ENCODE peak calls at places on chromosome 5, in seven cellular contexts. One of them, this sample, is unnamed.

GRCh38 chr5:139574641-139575312 is 13.6 kb downstream of the UBE2D2 start:
- DNase-seq in heart left ventricle: no peak
- DNase-seq in left ventricle myocardium inferior: no peak
- DNase-seq in kidney epithelial cell: no peak
- DNase-seq in fibroblast of pulmonary artery: peak; percentile 62
- DNase-seq in CD4-positive, alpha-beta memory T cell: peak; percentile 45
- DNase-seq in GM23248: peak; percentile 62
- DNase-seq in this sample: no peak

GRCh38 chr5:144582046-144582445 is 411.4 kb downstream of the KCTD16 start:
- DNase-seq in kidney epithelial cell: no peak
- DNase-seq in GM23248: no peak
- DNase-seq in heart left ventricle: no peak
- DNase-seq in fibroblast of pulmonary artery: no peak
- DNase-seq in CD4-positive, alpha-beta memory T cell: no peak
- DNase-seq in left ventricle myocardium inferior: no peak
- DNase-seq in this sample: no peak

GRCh38 chr5:150007050-150007449 is 6.5 kb downstream of the HMGXB3 start:
- DNase-seq in kidney epithelial cell: no peak
- DNase-seq in CD4-positive, alpha-beta memory T cell: no peak
- DNase-seq in GM23248: no peak
- DNase-seq in fibroblast of pulmonary artery: no peak
- DNase-seq in heart left ventricle: no peak
- DNase-seq in left ventricle myocardium inferior: no peak
- DNase-seq in this sample: no peak

GRCh38 chr5:124309241-124309977 is 437.0 kb downstream of the ZNF608 start:
- DNase-seq in heart left ventricle: peak; percentile 30
- DNase-seq in kidney epithelial cell: no peak
- DNase-seq in left ventricle myocardium inferior: no peak
- DNase-seq in fibroblast of pulmonary artery: no peak
- DNase-seq in GM23248: no peak
- DNase-seq in CD4-positive, alpha-beta memory T cell: no peak
- DNase-seq in this sample: peak; percentile 13

GRCh38 chr5:60354322-60354721 is 345.6 kb downstream of the DEPDC1B start:
- DNase-seq in fibroblast of pulmonary artery: no peak
- DNase-seq in GM23248: no peak
- DNase-seq in CD4-positive, alpha-beta memory T cell: no peak
- DNase-seq in left ventricle myocardium inferior: no peak
- DNase-seq in kidney epithelial cell: no peak
- DNase-seq in heart left ventricle: no peak
- DNase-seq in this sample: no peak

GRCh38 chr5:80061005-80061404 is 25.9 kb downstream of the THBS4 start:
- DNase-seq in heart left ventricle: no peak
- DNase-seq in GM23248: no peak
- DNase-seq in left ventricle myocardium inferior: no peak
- DNase-seq in fibroblast of pulmonary artery: no peak
- DNase-seq in CD4-positive, alpha-beta memory T cell: no peak
- DNase-seq in kidney epithelial cell: no peak
- DNase-seq in this sample: no peak

GRCh38 chr5:7518947-7519560 is 123.1 kb downstream of the ADCY2 start:
- DNase-seq in kidney epithelial cell: no peak
- DNase-seq in GM23248: no peak
- DNase-seq in left ventricle myocardium inferior: no peak
- DNase-seq in heart left ventricle: no peak
- DNase-seq in CD4-positive, alpha-beta memory T cell: no peak
- DNase-seq in fibroblast of pulmonary artery: no peak
- DNase-seq in this sample: no peak

GRCh38 chr5:172860520-172861443 is 26.7 kb downstream of the ERGIC1 start:
- DNase-seq in fibroblast of pulmonary artery: peak; percentile 71
- DNase-seq in kidney epithelial cell: no peak
- DNase-seq in GM23248: peak; percentile 89
- DNase-seq in CD4-positive, alpha-beta memory T cell: no peak
- DNase-seq in left ventricle myocardium inferior: peak; percentile 90
- DNase-seq in heart left ventricle: peak; percentile 91
- DNase-seq in this sample: peak; percentile 90

GRCh38 chr5:130885718-130886117 is 279.3 kb downstream of the HINT1 start:
- DNase-seq in kidney epithelial cell: no peak
- DNase-seq in left ventricle myocardium inferior: no peak
- DNase-seq in heart left ventricle: no peak
- DNase-seq in GM23248: no peak
- DNase-seq in fibroblast of pulmonary artery: no peak
- DNase-seq in CD4-positive, alpha-beta memory T cell: no peak
- DNase-seq in this sample: no peak

GRCh38 chr5:167678457-167678856 is 613.0 kb upstream of the WWC1 start:
- DNase-seq in CD4-positive, alpha-beta memory T cell: no peak
- DNase-seq in GM23248: no peak
- DNase-seq in fibroblast of pulmonary artery: peak; percentile 12
- DNase-seq in left ventricle myocardium inferior: no peak
- DNase-seq in kidney epithelial cell: no peak
- DNase-seq in heart left ventricle: no peak
- DNase-seq in this sample: no peak

GRCh38 chr5:10675177-10675700 is 85.8 kb downstream of the DAP start:
- DNase-seq in kidney epithelial cell: no peak
- DNase-seq in heart left ventricle: no peak
- DNase-seq in CD4-positive, alpha-beta memory T cell: no peak
- DNase-seq in GM23248: no peak
- DNase-seq in left ventricle myocardium inferior: no peak
- DNase-seq in fibroblast of pulmonary artery: no peak
- DNase-seq in this sample: no peak

GRCh38 chr5:51383494-51384081 is 340 bp downstream of the ISL1 start:
- DNase-seq in GM23248: no peak
- DNase-seq in left ventricle myocardium inferior: no peak
- DNase-seq in CD4-positive, alpha-beta memory T cell: no peak
- DNase-seq in fibroblast of pulmonary artery: no peak
- DNase-seq in heart left ventricle: no peak
- DNase-seq in kidney epithelial cell: no peak
- DNase-seq in this sample: no peak

GRCh38 chr5:127754259-127754658 is 51.1 kb downstream of the CCDC192 start:
- DNase-seq in GM23248: peak; percentile 13
- DNase-seq in heart left ventricle: no peak
- DNase-seq in fibroblast of pulmonary artery: peak; percentile 56
- DNase-seq in CD4-positive, alpha-beta memory T cell: no peak
- DNase-seq in kidney epithelial cell: no peak
- DNase-seq in left ventricle myocardium inferior: no peak
- DNase-seq in this sample: no peak

GRCh38 chr5:157747173-157747758 is 3.8 kb downstream of the LSM11 start:
- DNase-seq in left ventricle myocardium inferior: no peak
- DNase-seq in kidney epithelial cell: no peak
- DNase-seq in fibroblast of pulmonary artery: no peak
- DNase-seq in GM23248: no peak
- DNase-seq in heart left ventricle: no peak
- DNase-seq in CD4-positive, alpha-beta memory T cell: no peak
- DNase-seq in this sample: no peak

GRCh38 chr5:8827701-8828100 is 718.2 kb downstream of the SEMA5A start:
- DNase-seq in left ventricle myocardium inferior: no peak
- DNase-seq in heart left ventricle: no peak
- DNase-seq in kidney epithelial cell: no peak
- DNase-seq in fibroblast of pulmonary artery: peak; percentile 24
- DNase-seq in CD4-positive, alpha-beta memory T cell: no peak
- DNase-seq in GM23248: peak; percentile 33
- DNase-seq in this sample: no peak
- H3K4me3 ChIP-seq in left ventricle myocardium inferior: no peak overlapping the region
- H3K4me3 ChIP-seq in heart left ventricle: no peak overlapping the region
- H3K4me3 ChIP-seq in kidney epithelial cell: no peak overlapping the region
- H3K4me3 ChIP-seq in fibroblast of pulmonary artery: no peak overlapping the region
- H3K4me3 ChIP-seq in CD4-positive, alpha-beta memory T cell: no peak overlapping the region
- H3K4me3 ChIP-seq in GM23248: no peak overlapping the region
- H3K4me3 ChIP-seq in this sample: no peak overlapping the region

GRCh38 chr5:133610489-133611356 is 1.6 kb downstream of the FSTL4 start:
- DNase-seq in CD4-positive, alpha-beta memory T cell: peak; percentile 20
- DNase-seq in left ventricle myocardium inferior: peak; percentile 64
- DNase-seq in GM23248: peak; percentile 65
- DNase-seq in kidney epithelial cell: no peak
- DNase-seq in heart left ventricle: peak; percentile 66
- DNase-seq in fibroblast of pulmonary artery: peak; percentile 28
- DNase-seq in this sample: peak; percentile 69

GRCh38 chr5:133611357-133612020 is 852 bp downstream of the FSTL4 start:
- DNase-seq in GM23248: no peak
- DNase-seq in fibroblast of pulmonary artery: no peak
- DNase-seq in kidney epithelial cell: no peak
- DNase-seq in left ventricle myocardium inferior: no peak
- DNase-seq in CD4-positive, alpha-beta memory T cell: no peak
- DNase-seq in heart left ventricle: no peak
- DNase-seq in this sample: no peak

GRCh38 chr5:133613743-133614142 is 1.4 kb upstream of the FSTL4 start:
- DNase-seq in kidney epithelial cell: no peak
- DNase-seq in fibroblast of pulmonary artery: no peak
- DNase-seq in heart left ventricle: no peak
- DNase-seq in GM23248: no peak
- DNase-seq in left ventricle myocardium inferior: no peak
- DNase-seq in CD4-positive, alpha-beta memory T cell: no peak
- DNase-seq in this sample: peak; percentile 78

GRCh38 chr5:133613184-133613583 is 843 bp upstream of the FSTL4 start:
- DNase-seq in CD4-positive, alpha-beta memory T cell: no peak
- DNase-seq in fibroblast of pulmonary artery: no peak
- DNase-seq in GM23248: no peak
- DNase-seq in heart left ventricle: no peak
- DNase-seq in kidney epithelial cell: no peak
- DNase-seq in left ventricle myocardium inferior: no peak
- DNase-seq in this sample: no peak

DNA sequence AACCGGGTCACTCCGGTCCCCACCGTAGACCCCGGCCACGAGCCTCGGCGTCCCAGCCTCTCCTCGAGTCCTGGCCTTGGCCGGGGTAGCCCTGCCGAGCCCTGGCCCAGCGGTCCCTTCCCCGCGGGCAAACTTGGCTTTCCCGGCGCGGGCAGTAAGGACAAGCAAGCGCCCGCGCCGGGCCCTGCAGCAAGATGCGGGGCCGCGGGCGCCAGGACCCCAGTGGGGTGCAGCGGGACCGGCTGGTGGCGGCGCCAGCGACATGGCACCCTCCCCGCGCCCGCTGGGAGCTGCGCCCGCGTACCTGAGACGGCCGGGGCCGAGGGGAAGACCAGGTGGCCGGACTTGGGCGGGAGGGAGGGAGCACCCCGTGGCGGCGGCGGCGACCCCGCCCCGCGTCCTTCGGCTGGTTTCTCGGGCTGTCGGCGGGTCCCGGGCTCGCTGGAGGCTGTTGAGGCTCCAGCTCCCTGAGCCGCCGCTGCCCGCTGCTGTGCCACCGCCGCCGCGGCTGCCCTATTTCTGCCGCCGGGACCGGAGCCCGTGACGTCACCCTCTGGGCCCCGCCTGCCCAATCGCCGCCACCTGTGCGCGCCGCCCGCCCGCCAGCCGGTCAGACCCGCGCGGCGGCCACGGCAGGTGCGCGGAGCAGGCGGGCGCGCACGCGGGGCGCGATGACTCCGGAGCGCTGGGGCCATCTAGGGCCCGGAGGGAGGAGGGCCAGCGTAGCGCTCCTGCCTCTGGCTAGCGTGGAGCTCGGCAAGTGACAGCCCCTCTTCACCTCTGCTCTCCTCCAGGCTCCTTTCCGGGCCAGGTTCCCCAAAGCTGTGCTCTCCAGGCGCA is at the start of gene FSTL4:
- DNase-seq in GM23248: no peak
- DNase-seq in CD4-positive, alpha-beta memory T cell: no peak
- DNase-seq in heart left ventricle: no peak
- DNase-seq in kidney epithelial cell: no peak
- DNase-seq in left ventricle myocardium inferior: no peak
- DNase-seq in fibroblast of pulmonary artery: no peak
- DNase-seq in this sample: peak; percentile 50
- H3K4me3 ChIP-seq in GM23248: no peak within 1 kb of the TSS
- H3K4me3 ChIP-seq in CD4-positive, alpha-beta memory T cell: peak within 1 kb of the TSS; percentile 17
- H3K4me3 ChIP-seq in heart left ventricle: peak within 1 kb of the TSS; percentile 17
- H3K4me3 ChIP-seq in kidney epithelial cell: peak within 1 kb of the TSS; percentile 3
- H3K4me3 ChIP-seq in left ventricle myocardium inferior: peak within 1 kb of the TSS; percentile 61
- H3K4me3 ChIP-seq in fibroblast of pulmonary artery: no peak within 1 kb of the TSS
- H3K4me3 ChIP-seq in this sample: no peak within 1 kb of the TSS

GRCh38 chr5:17819786-17820185 is 185.5 kb downstream of the TAF11L14 start:
- DNase-seq in GM23248: no peak
- DNase-seq in kidney epithelial cell: no peak
- DNase-seq in heart left ventricle: no peak
- DNase-seq in left ventricle myocardium inferior: no peak
- DNase-seq in CD4-positive, alpha-beta memory T cell: no peak
- DNase-seq in fibroblast of pulmonary artery: peak; percentile 3
- DNase-seq in this sample: no peak
- H3K4me3 ChIP-seq in GM23248: no peak overlapping the region
- H3K4me3 ChIP-seq in kidney epithelial cell: no peak overlapping the region
- H3K4me3 ChIP-seq in heart left ventricle: no peak overlapping the region
- H3K4me3 ChIP-seq in left ventricle myocardium inferior: no peak overlapping the region
- H3K4me3 ChIP-seq in CD4-positive, alpha-beta memory T cell: no peak overlapping the region
- H3K4me3 ChIP-seq in fibroblast of pulmonary artery: no peak overlapping the region
- H3K4me3 ChIP-seq in this sample: no peak overlapping the region

GRCh38 chr5:174722500-174722899 is 1.9 kb upstream of the MSX2 start:
- DNase-seq in heart left ventricle: no peak
- DNase-seq in left ventricle myocardium inferior: no peak
- DNase-seq in fibroblast of pulmonary artery: no peak
- DNase-seq in CD4-positive, alpha-beta memory T cell: no peak
- DNase-seq in kidney epithelial cell: no peak
- DNase-seq in GM23248: no peak
- DNase-seq in this sample: no peak

GRCh38 chr5:174723315-174723978 is 935 bp upstream of the MSX2 start:
- DNase-seq in heart left ventricle: no peak
- DNase-seq in kidney epithelial cell: no peak
- DNase-seq in left ventricle myocardium inferior: no peak
- DNase-seq in GM23248: no peak
- DNase-seq in fibroblast of pulmonary artery: no peak
- DNase-seq in CD4-positive, alpha-beta memory T cell: no peak
- DNase-seq in this sample: no peak

GRCh38 chr5:174720066-174720611 is 4.2 kb upstream of the MSX2 start:
- DNase-seq in CD4-positive, alpha-beta memory T cell: no peak
- DNase-seq in fibroblast of pulmonary artery: no peak
- DNase-seq in GM23248: no peak
- DNase-seq in left ventricle myocardium inferior: no peak
- DNase-seq in heart left ventricle: no peak
- DNase-seq in kidney epithelial cell: no peak
- DNase-seq in this sample: no peak

GRCh38 chr5:174720612-174721521 is 3.5 kb upstream of the MSX2 start:
- DNase-seq in heart left ventricle: no peak
- DNase-seq in CD4-positive, alpha-beta memory T cell: no peak
- DNase-seq in GM23248: peak; percentile 25
- DNase-seq in kidney epithelial cell: no peak
- DNase-seq in fibroblast of pulmonary artery: no peak
- DNase-seq in left ventricle myocardium inferior: no peak
- DNase-seq in this sample: no peak

DNA sequence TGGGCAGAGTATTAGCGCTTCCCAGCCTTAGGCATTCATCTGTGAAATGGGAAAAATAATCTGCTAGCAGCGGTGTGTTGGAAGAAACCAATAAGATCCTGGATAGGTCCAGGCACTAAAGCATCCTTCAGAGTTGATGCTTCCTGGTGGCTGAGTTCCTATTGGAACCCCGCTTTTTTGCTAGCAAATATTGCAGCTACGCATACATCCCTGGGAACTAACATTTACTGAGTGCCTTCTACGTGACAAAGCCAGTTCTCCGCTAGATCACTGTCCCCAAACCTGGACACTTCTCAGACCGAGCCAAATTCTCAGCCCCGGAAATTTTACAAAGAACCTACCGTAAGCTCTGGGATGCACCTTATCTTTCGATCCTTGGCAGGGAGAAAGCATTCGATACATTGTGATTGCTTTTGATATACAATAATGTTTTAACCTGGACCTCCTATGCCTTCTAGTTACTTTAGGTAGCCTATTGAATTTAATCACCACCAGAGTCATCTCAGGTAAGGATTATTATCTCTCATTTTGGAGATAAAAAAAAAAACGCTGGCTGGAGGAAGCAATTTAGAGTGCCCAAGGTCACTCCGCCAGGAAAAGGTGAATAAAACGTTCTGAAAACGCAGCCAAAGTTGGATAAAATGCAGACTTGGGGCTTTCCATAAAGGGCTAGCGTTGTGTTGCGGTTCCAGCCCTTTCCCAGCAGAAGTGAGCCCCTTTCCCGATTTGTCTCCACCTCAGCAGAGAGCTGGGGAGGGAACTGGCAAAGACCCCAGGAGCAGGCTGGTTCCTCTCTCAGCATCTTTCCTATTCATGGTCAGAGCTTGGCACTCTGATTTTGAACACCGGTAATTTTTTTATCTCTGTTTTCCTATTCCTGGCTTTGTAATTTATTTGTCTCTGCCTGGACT is 2.6 kb upstream of the MSX2 start:
- DNase-seq in fibroblast of pulmonary artery: no peak
- DNase-seq in left ventricle myocardium inferior: no peak
- DNase-seq in heart left ventricle: no peak
- DNase-seq in GM23248: no peak
- DNase-seq in kidney epithelial cell: no peak
- DNase-seq in CD4-positive, alpha-beta memory T cell: no peak
- DNase-seq in this sample: no peak
- H3K4me3 ChIP-seq in fibroblast of pulmonary artery: no peak overlapping the region
- H3K4me3 ChIP-seq in left ventricle myocardium inferior: peak overlapping the region; percentile 51
- H3K4me3 ChIP-seq in heart left ventricle: no peak overlapping the region
- H3K4me3 ChIP-seq in GM23248: no peak overlapping the region
- H3K4me3 ChIP-seq in kidney epithelial cell: no peak overlapping the region
- H3K4me3 ChIP-seq in CD4-positive, alpha-beta memory T cell: no peak overlapping the region
- H3K4me3 ChIP-seq in this sample: no peak overlapping the region

This sample was measured in adrenal gland.